ENCODE peak calls at places on chromosomes 6 and 20, in seven cellular contexts. L, M, S, W, J, O and I are unnamed samples.

GRCh38 chr20:1935696-1936366 is 40.6 kb downstream of the SIRPA start:
- DNase-seq in L (no peak), W (no peak), M (no peak), S (no peak), J (no peak), O (peak), I (no peak)

GRCh38 chr20:46350201-46350985 is 42.1 kb upstream of the CDH22 start:
- DNase-seq in S (no peak), L (no peak), W (no peak), J (peak), M (peak), O (peak), I (peak)

GRCh38 chr20:25032065-25032477 is 25.9 kb downstream of the ACSS1 start:
- DNase-seq in L (no peak), O (no peak), S (no peak), J (no peak), W (no peak), M (no peak), I (no peak)

GRCh38 chr20:39897781-39898466 is 791.1 kb downstream of the MAFB start:
- DNase-seq in W (no peak), J (no peak), L (no peak), S (no peak), M (no peak), O (no peak), I (no peak)

GRCh38 chr6:148479498-148479897 is 136.9 kb downstream of the SASH1 start:
- DNase-seq in S (no peak), W (no peak), L (no peak), J (no peak), O (no peak), M (no peak), I (no peak)

GRCh38 chr6:39430968-39431523 is 108.5 kb upstream of the KCNK16 start:
- DNase-seq in W (no peak), S (peak), O (no peak), J (peak), M (peak), L (no peak), I (peak)

GRCh38 chr20:33410081-33410742 is 8.9 kb upstream of the CDK5RAP1 start:
- DNase-seq in J (no peak), O (no peak), L (no peak), W (no peak), M (no peak), S (no peak), I (no peak)

GRCh38 chr6:40626886-40627285 is 39.7 kb upstream of the LRFN2 start:
- DNase-seq in O (no peak), S (no peak), L (no peak), M (no peak), W (no peak), J (no peak), I (no peak)

GRCh38 chr6:24721461-24722215 is 2.7 kb upstream of the C6orf62 start:
- DNase-seq in M (no peak), L (no peak), O (no peak), J (no peak), S (no peak), W (peak), I (no peak)

GRCh38 chr6:170263410-170263809 is 27.5 kb downstream of the DLL1 start:
- DNase-seq in M (no peak), J (no peak), W (no peak), L (no peak), S (no peak), O (no peak), I (no peak)

GRCh38 chr6:109082178-109082577 is 12.5 kb downstream of the SESN1 start:
- DNase-seq in W (no peak), J (no peak), L (peak), O (no peak), M (no peak), S (no peak), I (peak)

GRCh38 chr6:46626228-46626909 is 26.2 kb downstream of the CYP39A1 start:
- DNase-seq in W (no peak), L (no peak), M (no peak), S (no peak), O (peak), J (no peak), I (peak)

GRCh38 chr6:166499350-166500163 is 86.9 kb downstream of the RAMACL start:
- DNase-seq in O (no peak), J (no peak), L (no peak), S (no peak), M (no peak), W (no peak), I (no peak)

GRCh38 chr6:123972600-123973294 is 169.1 kb downstream of the NKAIN2 start:
- DNase-seq in L (no peak), J (no peak), O (no peak), S (no peak), W (no peak), M (no peak), I (no peak)

GRCh38 chr6:26392932-26393636 is 9.0 kb upstream of the BTN3A1 start:
- DNase-seq in J (no peak), S (no peak), M (no peak), L (peak), W (no peak), O (peak), I (peak)

GRCh38 chr6:128655978-128656498 is 135.6 kb upstream of the PTPRK start:
- DNase-seq in M (no peak), O (peak), S (no peak), L (no peak), J (peak), W (peak), I (peak)

GRCh38 chr6:52594216-52594615 is 17.4 kb upstream of the TRAM2 start:
- DNase-seq in J (no peak), O (no peak), L (no peak), W (no peak), S (no peak), M (no peak), I (no peak)

GRCh38 chr6:41894366-41895299 is 542 bp downstream of the USP49 start:
- DNase-seq in J (no peak), S (no peak), O (peak), W (no peak), L (no peak), M (peak), I (peak)

GRCh38 chr6:33147807-33148666 is 44.2 kb downstream of the COL11A2 start:
- DNase-seq in W (no peak), J (no peak), L (no peak), M (no peak), S (no peak), O (peak), I (no peak)

GRCh38 chr6:1055015-1055921 is 256.6 kb upstream of the FOXQ1 start:
- DNase-seq in L (no peak), W (no peak), S (no peak), O (no peak), J (no peak), M (peak), I (no peak)

DNA sequence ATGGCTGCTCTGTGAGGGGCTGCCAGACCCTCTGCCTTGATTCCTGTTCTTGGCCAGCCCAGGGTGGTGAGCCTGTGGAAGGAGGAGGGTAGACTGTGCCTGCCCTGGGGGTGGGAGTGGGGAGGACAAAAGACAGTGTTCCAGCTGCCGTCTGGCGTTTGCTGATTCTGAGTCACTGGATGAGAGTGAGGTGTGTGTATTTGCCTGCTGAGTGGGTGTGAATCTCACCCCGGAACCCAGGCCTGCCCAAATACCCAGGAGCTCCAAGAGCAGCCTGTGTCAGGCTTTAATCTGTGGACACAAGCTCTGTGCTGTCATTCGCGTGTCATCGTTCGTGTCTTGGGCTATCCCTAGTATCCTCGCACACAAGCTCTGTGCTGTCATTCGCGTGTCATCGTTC is 2.6 kb upstream of the LKAAEAR1 start:
- DNase-seq in O (no peak), W (no peak), M (no peak), L (no peak), J (no peak), S (no peak), I (no peak)
- TF ChIP-seq CTCF in O (no peak), W (no peak), M (no peak), L (no peak), J (no peak), S (no peak), I (no peak)

GRCh38 chr20:36804425-36804824 is 30.9 kb upstream of the DSN1 start:
- DNase-seq in J (no peak), W (no peak), M (no peak), S (no peak), O (no peak), L (no peak), I (no peak)
- H3K4me3 ChIP-seq in J (no peak), W (no peak), M (no peak), S (no peak), O (no peak), L (no peak), I (no peak)

GRCh38 chr20:58702859-58703648 is 10.5 kb downstream of the NPEPL1 start:
- DNase-seq in J (no peak), O (no peak), S (no peak), W (no peak), M (peak), L (no peak), I (no peak)
- TF ChIP-seq CTCF in J (peak), O (peak), S (no peak), W (no peak), M (peak), L (no peak), I (no peak)

GRCh38 chr20:51750770-51751388 is 17.3 kb downstream of the ATP9A start:
- DNase-seq in J (no peak), M (no peak), L (no peak), S (no peak), W (no peak), O (no peak), I (no peak)
- H3K4me3 ChIP-seq in J (no peak), M (no peak), L (no peak), S (no peak), W (peak), O (no peak), I (no peak)

GRCh38 chr6:70676821-70677220 is 9.1 kb downstream of the SMAP1 start:
- DNase-seq in W (no peak), O (no peak), J (no peak), L (no peak), M (no peak), S (no peak), I (no peak)
- TF ChIP-seq CTCF in W (no peak), O (no peak), J (no peak), L (no peak), M (no peak), S (no peak), I (no peak)

DNA sequence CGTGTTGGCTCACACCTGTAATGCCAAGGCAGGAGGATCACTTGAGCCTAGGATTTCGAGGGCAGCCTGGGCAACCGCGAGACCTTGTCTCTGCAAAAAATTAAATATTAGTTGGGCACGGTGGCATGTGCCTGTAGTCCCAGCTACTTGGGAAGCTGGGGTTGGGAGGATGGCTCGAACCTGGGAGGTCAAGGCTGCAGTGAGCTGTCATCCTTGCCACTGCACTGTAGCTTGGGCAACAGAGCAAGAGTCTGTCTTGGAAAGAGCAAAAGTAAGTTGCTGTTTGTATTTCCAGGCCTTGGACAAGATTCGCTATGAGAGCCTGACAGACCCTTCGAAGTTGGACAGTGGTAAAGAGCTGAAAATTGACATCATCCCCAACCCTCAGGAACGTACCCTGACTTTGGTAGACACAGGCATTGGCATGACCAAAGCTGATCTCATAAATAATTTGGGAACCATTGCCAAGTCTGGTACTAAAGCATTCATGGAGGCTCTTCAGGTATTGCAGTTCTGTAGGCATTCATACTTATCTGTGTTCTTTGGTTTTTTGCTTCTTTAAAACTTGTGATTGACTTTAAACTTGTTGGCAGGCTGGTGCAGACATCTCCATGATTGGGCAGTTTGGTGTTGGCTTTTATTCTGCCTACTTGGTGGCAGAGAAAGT is 2.3 kb downstream of the HSP90AB1 start:
- DNase-seq in J (no peak), M (no peak), O (no peak), L (no peak), S (no peak), W (no peak), I (no peak)
- H3K4me3 ChIP-seq in J (peak), M (peak), O (peak), L (peak), S (peak), W (peak), I (peak)

GRCh38 chr20:64144144-64144912 is 19.9 kb upstream of the MYT1 start:
- DNase-seq in S (no peak), J (no peak), M (no peak), W (no peak), L (no peak), O (no peak), I (no peak)

GRCh38 chr20:64146936-64147451 is 17.3 kb upstream of the MYT1 start:
- DNase-seq in S (no peak), J (no peak), M (no peak), O (no peak), L (no peak), W (no peak), I (no peak)

GRCh38 chr20:64143018-64143801 is 21.0 kb upstream of the MYT1 start:
- DNase-seq in S (no peak), M (no peak), W (no peak), J (no peak), O (no peak), L (no peak), I (no peak)

GRCh38 chr20:64146301-64146935 is 17.8 kb upstream of the MYT1 start:
- DNase-seq in J (no peak), M (no peak), S (no peak), W (no peak), L (no peak), O (no peak), I (no peak)

GRCh38 chr20:64145458-64146300 is 18.6 kb upstream of the MYT1 start:
- DNase-seq in J (no peak), S (no peak), L (no peak), M (peak), W (no peak), O (no peak), I (no peak)
- TF ChIP-seq CTCF in J (peak), S (no peak), L (peak), M (peak), W (no peak), O (peak), I (no peak)

GRCh38 chr6:133855599-133855972 is 33.3 kb upstream of the TCF21 start:
- DNase-seq in S (no peak), O (no peak), M (no peak), L (no peak), W (no peak), J (no peak), I (no peak)

GRCh38 chr6:133854633-133855598 is 34.0 kb upstream of the TCF21 start:
- DNase-seq in W (no peak), J (no peak), S (no peak), O (no peak), L (no peak), M (peak), I (peak)

GRCh38 chr6:133857696-133858095 is 31.2 kb upstream of the TCF21 start:
- DNase-seq in J (no peak), O (no peak), L (no peak), W (no peak), M (no peak), S (no peak), I (no peak)

GRCh38 chr6:133856911-133857310 is 32.0 kb upstream of the TCF21 start:
- DNase-seq in L (no peak), M (no peak), J (no peak), W (no peak), S (no peak), O (no peak), I (no peak)

GRCh38 chr6:133855994-133856393 is 32.9 kb upstream of the TCF21 start:
- DNase-seq in S (no peak), W (no peak), J (no peak), O (no peak), M (no peak), L (no peak), I (no peak)
- H3K4me3 ChIP-seq in S (no peak), W (no peak), J (no peak), O (no peak), M (no peak), L (no peak), I (no peak)

GRCh38 chr6:151240036-151240685 is 394 bp downstream of the AKAP12 start:
- DNase-seq in J (no peak), O (peak), M (peak), L (no peak), W (peak), S (peak), I (peak)
- TF ChIP-seq CTCF in J (no peak), O (no peak), M (peak), L (no peak), W (no peak), S (no peak), I (no peak)